ENCODE peak calls at places on chromosomes 6 and 20, in five cellular contexts. A is choroid plexus epithelial cell, Y is Panc1, J is psoas muscle, K is thyroid gland. S is an unnamed sample.

GRCh38 chr6:127301199-127301700 is 34.6 kb downstream of the RNF146 start:
- DNase-seq in A (no peak), K (no peak), Y (no peak), J (no peak), S (no peak)

GRCh38 chr6:4388675-4389074 is 253.3 kb upstream of the ECI2 start:
- DNase-seq in J (no peak), Y (no peak), A (no peak), K (peak; percentile 16), S (no peak)

GRCh38 chr20:48448601-48449384 is 379.0 kb downstream of the PREX1 start:
- DNase-seq in J (no peak), Y (no peak), K (no peak), A (no peak), S (no peak)

GRCh38 chr20:41299899-41300298 is 17.6 kb downstream of the ZHX3 start:
- DNase-seq in K (no peak), A (peak; percentile 40), J (no peak), Y (no peak), S (no peak)

GRCh38 chr20:53164072-53164471 is 191.9 kb downstream of the TSHZ2 start:
- DNase-seq in A (no peak), Y (no peak), K (no peak), J (no peak), S (no peak)

GRCh38 chr20:45406260-45407066 is 1.6 kb upstream of the DBNDD2 start:
- DNase-seq in Y (no peak), J (peak; percentile 90), A (no peak), K (peak; percentile 48), S (peak; percentile 3)

GRCh38 chr6:106927531-106928398 is 46.8 kb downstream of the CD24 start:
- DNase-seq in J (no peak), Y (no peak), A (peak; percentile 52), K (peak; percentile 76), S (peak; percentile 51)

GRCh38 chr6:72031471-72031870 is 145.1 kb downstream of the RIMS1 start:
- DNase-seq in K (no peak), A (peak; percentile 16), J (no peak), Y (no peak), S (no peak)

GRCh38 chr6:52647199-52647598 is 23.7 kb upstream of the TMEM14A start:
- DNase-seq in Y (no peak), K (no peak), A (peak; percentile 56), J (no peak), S (no peak)

GRCh38 chr6:39452306-39452705 is 129.8 kb upstream of the KCNK16 start:
- DNase-seq in A (peak; percentile 41), J (no peak), K (no peak), Y (no peak), S (peak; percentile 77)

DNA sequence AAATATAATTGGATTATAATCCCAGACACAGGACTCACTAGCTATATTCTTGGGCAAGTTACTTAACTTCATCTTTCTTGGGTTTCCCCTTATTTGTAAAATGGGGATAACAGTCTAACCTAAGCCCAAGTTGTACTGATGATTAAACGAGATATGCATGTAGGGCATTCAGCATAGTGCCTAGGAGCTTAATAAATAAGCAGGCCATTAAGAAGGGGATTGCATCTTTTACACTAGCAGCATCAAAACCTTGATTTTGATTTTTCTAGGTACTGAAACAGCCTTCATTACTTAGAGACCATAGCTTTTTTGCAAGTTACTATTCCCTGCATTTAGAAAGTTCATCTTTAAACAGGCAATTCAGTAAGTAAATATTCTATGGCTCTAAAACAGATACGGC is 2.2 kb upstream of the QKI start:
- DNase-seq in K (no peak), Y (no peak), A (no peak), J (no peak), S (no peak)
- H3K4me3 ChIP-seq in K (no peak overlapping the region), Y (peak overlapping the region; percentile 71), A (peak overlapping the region; percentile 83), J (peak overlapping the region; percentile 73), S (peak overlapping the region; percentile 66)

DNA sequence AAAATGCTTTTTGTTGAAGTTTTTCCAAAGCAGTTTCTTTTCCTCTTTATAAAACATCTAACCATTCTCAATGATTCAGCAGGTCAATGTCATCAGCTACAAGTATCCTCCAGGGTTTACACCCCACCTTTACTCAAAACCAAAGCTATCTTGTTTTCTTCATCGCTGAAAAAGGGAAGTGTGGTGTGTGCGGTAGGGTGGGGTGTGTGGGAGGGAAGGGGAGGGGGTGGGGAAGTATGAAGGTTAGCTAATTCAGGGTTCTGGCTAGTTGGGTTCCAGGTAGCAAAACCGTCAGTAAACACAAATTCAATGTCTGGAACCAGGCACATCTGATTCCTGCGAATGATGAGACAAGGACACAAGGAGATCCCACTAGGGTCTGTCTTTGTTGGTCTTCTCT is 189.6 kb downstream of the GJA10 start:
- DNase-seq in A (no peak), J (no peak), Y (no peak), K (no peak), S (no peak)
- TF ChIP-seq CTCF in A (no peak), J (no peak), Y (no peak), K (no peak), S (no peak)

DNA sequence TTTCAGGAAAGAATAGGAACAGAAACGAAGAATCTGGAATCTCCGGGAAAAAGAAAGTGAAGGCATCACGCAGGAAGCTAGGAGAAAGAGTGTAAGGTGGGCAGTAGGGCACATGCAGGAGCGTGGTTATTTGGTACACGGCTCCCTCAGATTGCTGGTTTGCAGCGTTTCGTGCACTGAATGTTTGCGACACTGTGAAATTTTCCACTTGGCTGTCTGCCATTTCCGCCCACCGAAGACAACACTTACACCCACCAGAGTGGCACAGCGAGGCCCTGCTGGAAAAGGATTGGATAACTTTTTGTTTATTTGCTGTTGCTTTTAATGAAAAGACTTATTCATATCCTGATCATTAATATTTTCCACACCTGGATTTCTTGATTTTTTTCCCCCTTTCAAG is 248.3 kb downstream of the GMPR start:
- DNase-seq in J (no peak), Y (no peak), K (no peak), A (no peak), S (no peak)
- H3K4me3 ChIP-seq in J (no peak overlapping the region), Y (no peak overlapping the region), K (no peak overlapping the region), A (no peak overlapping the region), S (no peak overlapping the region)

GRCh38 chr6:42503894-42504293 is 52.2 kb upstream of the TRERF1 start:
- DNase-seq in K (no peak), Y (no peak), A (no peak), J (no peak), S (no peak)

GRCh38 chr6:42505377-42505702 is 53.6 kb upstream of the TRERF1 start:
- DNase-seq in Y (peak; percentile 57), J (no peak), K (no peak), A (peak; percentile 39), S (peak; percentile 64)

GRCh38 chr6:42502127-42502526 is 50.4 kb upstream of the TRERF1 start:
- DNase-seq in Y (no peak), J (no peak), A (no peak), K (no peak), S (no peak)

GRCh38 chr6:42506070-42506469 is 54.3 kb upstream of the TRERF1 start:
- DNase-seq in J (no peak), Y (no peak), K (no peak), A (no peak), S (no peak)

GRCh38 chr6:42502990-42503389 is 51.3 kb upstream of the TRERF1 start:
- DNase-seq in A (no peak), Y (no peak), K (no peak), J (no peak), S (no peak)
- TF ChIP-seq CTCF in A (no peak), Y (no peak), K (no peak), J (no peak), S (no peak)

GRCh38 chr6:86934365-86934764 is 3.0 kb upstream of the HTR1E start:
- DNase-seq in K (no peak), J (no peak), Y (no peak), A (no peak), S (no peak)

GRCh38 chr6:86938814-86939213 is 1.5 kb downstream of the HTR1E start:
- DNase-seq in K (no peak), J (no peak), Y (no peak), A (no peak), S (no peak)

GRCh38 chr6:86937219-86938079 is at the start of gene HTR1E:
- DNase-seq in A (peak; percentile 44), J (peak; percentile 52), K (peak; percentile 89), Y (no peak), S (peak; percentile 23)

GRCh38 chr6:86936834-86937218 is 502 bp upstream of the HTR1E start:
- DNase-seq in A (no peak), J (no peak), K (no peak), Y (no peak), S (no peak)
- H3K4me3 ChIP-seq in A (no peak overlapping the region), J (peak overlapping the region; percentile 34), K (no peak overlapping the region), Y (peak overlapping the region; percentile 47), S (no peak overlapping the region)

DNA sequence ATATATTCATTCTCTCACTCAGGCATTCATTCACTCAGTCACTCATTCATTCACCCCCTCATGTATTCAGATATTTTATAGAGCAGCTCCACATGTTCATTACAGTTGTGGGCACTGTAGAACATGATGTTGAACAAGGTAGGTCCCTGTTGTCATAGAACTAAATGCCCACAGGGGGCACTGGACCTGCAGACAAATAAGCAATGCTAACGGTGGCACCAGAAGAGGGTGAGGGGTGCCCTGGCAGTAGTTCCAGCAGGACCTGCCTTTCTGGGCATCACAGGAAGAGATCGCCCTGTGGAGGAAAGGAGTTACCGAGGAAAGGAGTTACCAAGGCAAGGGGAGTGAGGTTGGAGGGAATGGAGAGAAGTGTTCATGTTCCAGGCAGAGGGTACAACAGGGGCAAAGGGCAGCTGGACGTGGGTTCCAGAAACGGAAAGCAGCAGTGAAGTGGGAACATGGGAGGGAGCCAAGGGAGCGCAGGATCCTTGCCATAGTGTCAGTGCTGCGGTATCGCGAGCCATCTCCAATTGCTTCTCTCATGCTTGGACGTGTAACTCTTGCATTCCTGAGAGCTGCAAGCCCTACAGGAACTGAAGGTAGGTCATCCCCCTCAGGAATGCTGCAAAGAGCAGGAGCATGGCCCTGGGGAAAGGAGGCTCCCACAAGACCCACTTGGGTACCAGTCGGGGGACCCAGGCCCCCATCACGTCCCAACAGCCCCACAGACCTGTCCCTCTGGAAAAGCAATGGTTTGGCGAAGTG is 128.2 kb downstream of the EDN3 start:
- DNase-seq in K (no peak), J (no peak), A (no peak), Y (no peak), S (no peak)
- TF ChIP-seq CTCF in K (no peak), J (no peak), A (no peak), Y (no peak), S (no peak)

GRCh38 chr6:7615611-7616383 is 25.8 kb downstream of the SNRNP48 start:
- DNase-seq in A (peak; percentile 80), K (peak; percentile 35), J (no peak), Y (peak; percentile 51), S (peak; percentile 65)
- H3K4me3 ChIP-seq in A (peak overlapping the region; percentile 23), K (no peak overlapping the region), J (no peak overlapping the region), Y (no peak overlapping the region), S (no peak overlapping the region)

DNA sequence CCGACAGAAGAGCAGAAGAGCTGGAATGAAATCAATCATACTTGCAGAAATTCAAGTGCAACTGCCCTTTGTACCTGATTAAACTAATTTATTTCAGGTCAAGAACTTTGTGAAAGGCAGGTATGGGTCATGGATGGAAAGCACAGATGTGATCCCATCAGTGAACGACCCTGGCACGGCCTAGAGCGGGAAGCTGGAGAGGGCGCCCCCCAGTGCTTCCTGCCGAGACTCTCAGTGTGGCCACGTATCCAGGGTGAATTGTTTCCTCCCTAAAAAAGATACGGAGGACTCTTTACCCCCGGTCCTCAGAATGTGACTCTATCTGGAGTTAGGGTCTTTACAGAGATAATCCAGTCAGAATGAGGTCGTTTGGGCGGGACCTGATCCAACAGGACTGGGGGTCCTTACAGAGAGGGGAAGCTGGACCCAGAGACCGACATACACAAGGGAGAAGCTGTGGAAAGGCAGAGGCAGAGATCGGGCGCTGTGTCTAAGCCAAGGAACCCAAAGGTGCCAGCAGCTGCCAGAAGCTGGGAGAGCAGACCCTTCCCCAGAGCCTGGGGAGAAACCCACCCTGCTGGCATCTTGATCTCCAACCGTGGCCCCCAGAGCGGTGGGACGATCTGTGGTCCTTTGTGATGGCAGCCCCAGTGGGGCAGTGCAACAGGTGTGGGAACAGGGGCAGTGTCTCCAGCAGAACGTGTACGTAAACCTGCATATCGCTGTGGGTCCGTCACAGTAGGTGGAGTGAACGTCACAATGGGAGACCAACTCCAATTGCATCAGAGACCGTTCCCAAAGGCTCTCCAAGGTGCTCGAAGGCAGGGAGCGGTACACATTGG is 91.9 kb downstream of the TAF4 start:
- DNase-seq in J (no peak), A (no peak), Y (no peak), K (no peak), S (no peak)
- TF ChIP-seq CTCF in J (no peak), A (no peak), Y (no peak), K (no peak), S (no peak)

S was measured in astrocyte of the spinal cord.